ENCODE peak calls at places on chromosomes 11 and 22, in eight cellular contexts. F is osteoblast, C is cardiac fibroblast, R is NB4, A is IMR-90, Q is sigmoid colon, L is psoas muscle, B is tibial nerve. W is an unnamed sample.

GRCh38 chr11:45713573-45713972 is 48.2 kb upstream of the CHST1 start:
- DNase-seq in F (no peak), C (no peak), R (no peak), A (no peak), Q (no peak), L (no peak), B (no peak), W (no peak)

GRCh38 chr11:77411717-77412441 is 62.0 kb downstream of the PAK1 start:
- DNase-seq in F (peak), C (peak), R (peak), A (peak), Q (peak), L (peak), B (peak), W (peak)

GRCh38 chr22:49015993-49016908 is 811.4 kb downstream of the BRD1 start:
- DNase-seq in F (peak), C (no peak), R (no peak), A (no peak), Q (peak), L (peak), B (no peak), W (no peak)

GRCh38 chr11:73186294-73186850 is 31.7 kb upstream of the P2RY2 start:
- DNase-seq in F (no peak), C (no peak), R (peak), A (no peak), Q (peak), L (no peak), B (no peak), W (no peak)

GRCh38 chr22:44719586-44720368 is 17.8 kb downstream of the PRR5 start:
- DNase-seq in F (peak), C (no peak), R (no peak), A (no peak), Q (no peak), L (no peak), B (no peak), W (no peak)

GRCh38 chr11:61160487-61161189 is 588 bp downstream of the VPS37C start:
- DNase-seq in F (no peak), C (no peak), R (no peak), A (no peak), Q (no peak), L (no peak), B (peak), W (peak)

GRCh38 chr11:118430956-118431355 is 5.3 kb upstream of the KMT2A start:
- DNase-seq in F (no peak), C (no peak), R (peak), A (no peak), Q (no peak), L (no peak), B (no peak), W (no peak)

GRCh38 chr11:18222814-18223421 is 13.7 kb downstream of the SAA4 start:
- DNase-seq in F (no peak), C (no peak), R (no peak), A (no peak), Q (no peak), L (no peak), B (no peak), W (no peak)

GRCh38 chr11:35146711-35147110 is 7.7 kb downstream of the CD44 start:
- DNase-seq in F (no peak), C (no peak), R (peak), A (peak), Q (no peak), L (no peak), B (no peak), W (peak)

GRCh38 chr11:122714021-122714420 is 58.5 kb downstream of the UBASH3B start:
- DNase-seq in F (peak), C (no peak), R (no peak), A (no peak), Q (no peak), L (no peak), B (no peak), W (no peak)

GRCh38 chr11:128568166-128568778 is 19.1 kb downstream of the ETS1 start:
- DNase-seq in F (peak), C (no peak), R (peak), A (no peak), Q (peak), L (no peak), B (no peak), W (no peak)

GRCh38 chr11:36186340-36186739 is 102.9 kb downstream of the COMMD9 start:
- DNase-seq in F (peak), C (peak), R (no peak), A (peak), Q (no peak), L (no peak), B (peak), W (peak)

GRCh38 chr11:122253541-122254317 is 137.7 kb upstream of the BLID start:
- DNase-seq in F (no peak), C (peak), R (no peak), A (peak), Q (no peak), L (no peak), B (no peak), W (peak)

GRCh38 chr22:31550871-31551370 is 54.6 kb downstream of the SFI1 start:
- DNase-seq in F (no peak), C (no peak), R (no peak), A (no peak), Q (no peak), L (no peak), B (no peak), W (no peak)

GRCh38 chr22:48846200-48846599 is 981.5 kb downstream of the BRD1 start:
- DNase-seq in F (no peak), C (no peak), R (no peak), A (no peak), Q (no peak), L (no peak), B (no peak), W (no peak)

GRCh38 chr11:103582351-103582909 is 454.0 kb upstream of the DDI1 start:
- DNase-seq in F (no peak), C (no peak), R (no peak), A (peak), Q (no peak), L (no peak), B (no peak), W (peak)

GRCh38 chr11:62925308-62925707 is 4.1 kb upstream of the CHRM1 start:
- DNase-seq in F (no peak), C (no peak), R (no peak), A (no peak), Q (no peak), L (no peak), B (no peak), W (no peak)

GRCh38 chr22:37409557-37409956 is 17.7 kb downstream of the ELFN2 start:
- DNase-seq in F (no peak), C (no peak), R (no peak), A (no peak), Q (no peak), L (no peak), B (no peak), W (no peak)

GRCh38 chr22:27474112-27474571 is 327.4 kb downstream of the MN1 start:
- DNase-seq in F (no peak), C (no peak), R (no peak), A (no peak), Q (no peak), L (no peak), B (no peak), W (no peak)

GRCh38 chr11:11987503-11988022 is 20.9 kb downstream of the DKK3 start:
- DNase-seq in F (no peak), C (peak), R (no peak), A (peak), Q (no peak), L (no peak), B (no peak), W (peak)

GRCh38 chr11:78147807-78148206 is 8.4 kb upstream of the ALG8 start:
- DNase-seq in F (no peak), C (no peak), R (no peak), A (no peak), Q (no peak), L (no peak), B (no peak), W (no peak)

GRCh38 chr22:30356392-30357230 is at the start of the genes CCDC157 and SF3A1:
- DNase-seq in F (peak), C (peak), R (peak), A (peak), Q (peak), L (peak), B (peak), W (peak)

GRCh38 chr11:19161651-19162050 is 40.1 kb downstream of the CSRP3 start:
- DNase-seq in F (no peak), C (no peak), R (no peak), A (no peak), Q (no peak), L (no peak), B (no peak), W (no peak)

GRCh38 chr11:57530215-57530595 is 349 bp downstream of the TIMM10 start:
- DNase-seq in F (no peak), C (no peak), R (peak), A (no peak), Q (no peak), L (no peak), B (no peak), W (no peak)

GRCh38 chr22:50621948-50622722 is 5.8 kb downstream of the ARSA start:
- DNase-seq in F (no peak), C (no peak), R (peak), A (no peak), Q (no peak), L (no peak), B (no peak), W (no peak)
- TF ChIP-seq CTCF in F (peak), C (peak), R (peak), A (peak), Q (no peak), L (no peak), B (no peak), W (peak)

GRCh38 chr22:17842386-17842785 is 68.1 kb upstream of the BID start:
- DNase-seq in F (no peak), C (no peak), R (no peak), A (no peak), Q (peak), L (no peak), B (no peak), W (no peak)

GRCh38 chr22:17845340-17845739 is 71.1 kb upstream of the BID start:
- DNase-seq in F (no peak), C (no peak), R (no peak), A (no peak), Q (no peak), L (no peak), B (no peak), W (no peak)

GRCh38 chr22:17844150-17844549 is 69.9 kb upstream of the BID start:
- DNase-seq in F (no peak), C (no peak), R (no peak), A (no peak), Q (no peak), L (no peak), B (no peak), W (no peak)

GRCh38 chr22:17843189-17843588 is 68.9 kb upstream of the BID start:
- DNase-seq in F (no peak), C (no peak), R (no peak), A (no peak), Q (no peak), L (no peak), B (no peak), W (no peak)

DNA sequence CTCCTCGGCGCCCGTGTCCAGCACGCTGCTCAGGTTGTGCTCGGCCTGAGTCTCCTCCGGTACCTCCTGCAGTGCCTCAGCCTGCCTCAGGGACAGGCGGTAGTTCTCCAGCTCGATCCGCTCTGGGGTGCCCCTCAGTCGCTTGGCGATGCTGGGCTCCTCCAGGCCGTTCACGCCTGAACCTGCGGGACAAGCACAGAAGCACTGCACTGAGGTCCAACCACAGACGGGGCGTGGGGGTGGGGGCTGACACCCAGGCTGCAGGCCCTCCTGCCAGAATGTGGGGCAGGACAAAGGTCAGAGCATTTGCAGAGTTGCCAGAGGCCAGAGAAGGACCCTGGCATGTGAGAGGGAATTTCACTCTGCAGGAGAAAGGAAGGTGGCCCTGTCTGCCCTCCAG is 67.6 kb upstream of the BID start:
- DNase-seq in F (no peak), C (no peak), R (no peak), A (no peak), Q (no peak), L (no peak), B (no peak), W (no peak)
- H3K4me3 ChIP-seq in F (no peak), C (no peak), R (no peak), A (no peak), Q (no peak), L (no peak), B (no peak), W (no peak)

DNA sequence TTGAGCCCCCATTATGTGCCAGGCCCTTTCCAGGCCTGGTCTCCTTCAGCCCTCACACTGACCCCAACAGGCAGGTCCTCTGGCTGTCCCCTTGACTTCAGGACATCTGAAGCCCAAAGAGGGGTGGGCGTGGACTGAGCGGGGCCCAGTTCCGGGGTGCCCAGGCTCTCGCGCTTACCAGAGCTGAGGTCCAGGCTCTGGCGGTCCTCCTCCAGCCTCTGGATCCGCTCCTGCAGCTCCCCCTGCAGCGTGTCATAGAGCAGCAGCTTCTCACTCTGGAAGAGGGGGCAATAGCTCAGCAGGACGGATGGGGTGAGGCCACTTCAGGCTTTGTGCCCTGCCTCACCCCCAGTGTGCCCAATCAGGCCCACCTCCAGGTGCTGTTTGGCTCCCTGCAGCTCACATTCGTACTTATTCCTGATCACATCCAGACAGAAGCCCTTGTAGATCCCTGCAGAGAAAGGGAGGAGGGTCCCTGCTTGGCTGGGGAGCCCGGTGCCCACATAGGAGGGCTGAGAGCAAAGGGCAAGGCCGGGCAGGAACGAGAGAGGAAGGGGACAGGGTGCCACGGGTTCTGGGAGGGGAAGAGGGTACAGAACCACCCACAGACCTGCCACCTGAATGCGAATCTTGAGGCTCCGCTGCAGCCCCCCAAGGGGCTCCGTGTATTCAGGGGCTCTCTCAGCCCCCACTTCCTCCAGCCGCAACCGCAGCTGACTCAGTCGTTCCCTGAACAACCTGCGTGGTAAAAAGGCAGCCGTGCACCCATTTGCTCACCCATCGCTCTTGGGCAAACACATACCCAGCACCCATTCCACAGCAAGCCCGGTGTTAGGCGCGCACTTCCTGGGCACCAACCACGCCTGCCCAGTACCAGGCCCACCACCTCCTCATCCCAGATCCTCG is 4.1 kb downstream of the BRMS1 start:
- DNase-seq in F (no peak), C (no peak), R (no peak), A (no peak), Q (peak), L (peak), B (no peak), W (no peak)
- TF ChIP-seq CTCF in F (no peak), C (no peak), R (no peak), A (no peak), Q (no peak), L (no peak), B (no peak), W (no peak)

DNA sequence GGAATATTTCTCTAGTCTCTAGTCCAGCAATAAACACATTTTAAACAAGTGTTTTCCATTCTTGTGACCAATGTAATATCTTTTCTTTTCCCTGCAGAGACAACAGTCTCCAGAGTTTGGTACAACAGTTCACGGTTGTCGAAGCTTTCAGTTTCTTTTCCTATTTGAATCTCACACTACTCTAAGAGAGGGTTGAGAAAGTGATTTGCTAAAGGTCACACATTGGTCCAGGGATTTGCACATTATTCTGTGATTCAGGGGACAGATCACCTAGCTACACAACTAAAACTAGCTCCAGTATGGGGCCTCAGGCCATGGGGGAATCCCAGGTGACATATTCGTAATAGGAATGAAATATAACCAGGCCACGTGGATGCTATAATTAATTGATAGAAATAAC is 132.5 kb downstream of the HIPK3 start:
- DNase-seq in F (no peak), C (no peak), R (no peak), A (no peak), Q (no peak), L (no peak), B (no peak), W (no peak)
- H3K4me3 ChIP-seq in F (no peak), C (no peak), R (no peak), A (no peak), Q (no peak), L (no peak), B (no peak), W (no peak)

GRCh38 chr11:92550871-92551270 is 326.3 kb downstream of the FAT3 start:
- DNase-seq in F (no peak), C (no peak), R (no peak), A (no peak), Q (no peak), L (no peak), B (no peak), W (no peak)
- TF ChIP-seq CTCF in F (no peak), C (no peak), R (no peak), A (no peak), Q (no peak), L (no peak), B (no peak), W (no peak)

GRCh38 chr22:40076702-40077645 is 82.2 kb downstream of the FAM83F start:
- DNase-seq in F (no peak), C (no peak), R (peak), A (peak), Q (no peak), L (no peak), B (no peak), W (no peak)

GRCh38 chr22:40071720-40072119 is 77.0 kb downstream of the FAM83F start:
- DNase-seq in F (no peak), C (no peak), R (no peak), A (no peak), Q (no peak), L (no peak), B (no peak), W (no peak)

GRCh38 chr22:40082184-40082583 is 87.4 kb downstream of the FAM83F start:
- DNase-seq in F (no peak), C (no peak), R (no peak), A (no peak), Q (no peak), L (no peak), B (no peak), W (no peak)

GRCh38 chr22:40081662-40082061 is 86.9 kb downstream of the FAM83F start:
- DNase-seq in F (no peak), C (no peak), R (no peak), A (no peak), Q (no peak), L (no peak), B (no peak), W (no peak)

DNA sequence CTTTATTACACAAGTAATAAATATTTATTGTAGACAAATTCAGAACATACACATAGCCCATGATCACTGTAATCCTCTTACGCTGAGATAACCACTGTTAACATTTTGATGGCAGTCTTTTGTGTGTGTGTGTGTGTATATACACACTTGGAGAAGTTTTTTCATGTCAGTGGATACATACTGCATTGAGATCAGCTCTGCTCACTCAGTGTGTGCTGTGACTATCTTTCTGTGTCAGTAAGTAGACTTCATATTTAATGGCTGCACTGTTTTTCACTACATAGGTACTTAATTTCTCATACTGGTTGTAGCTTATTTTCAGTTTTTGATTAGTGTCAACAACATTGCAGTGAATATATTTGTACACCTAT is 82.9 kb downstream of the FAM83F start:
- DNase-seq in F (no peak), C (no peak), R (no peak), A (no peak), Q (no peak), L (no peak), B (no peak), W (no peak)
- H3K4me3 ChIP-seq in F (no peak), C (no peak), R (no peak), A (no peak), Q (no peak), L (no peak), B (no peak), W (no peak)

W was measured in fibroblast of pulmonary artery.